ENCODE peak calls at places on chromosomes 11 and 22, in six cellular contexts. U is IMR-90, B is Peyer's patch, G is prostate gland, Z is endothelial cell of umbilical vein, Q is tibial nerve. D is an unnamed sample.

GRCh38 chr22:50207383-50208031 is 6.7 kb downstream of the SELENOO start:
- DNase-seq in U (no peak), B (no peak), G (no peak), Z (peak), Q (no peak), D (peak)

GRCh38 chr11:17508306-17508705 is 31.7 kb upstream of the ABCC8 start:
- DNase-seq in U (no peak), B (no peak), G (no peak), Z (no peak), Q (no peak), D (no peak)

GRCh38 chr22:30031764-30032468 is 48.3 kb upstream of the HORMAD2 start:
- DNase-seq in U (no peak), B (no peak), G (no peak), Z (no peak), Q (no peak), D (no peak)

GRCh38 chr11:98862169-98862568 is 158.6 kb upstream of the CNTN5 start:
- DNase-seq in U (no peak), B (no peak), G (no peak), Z (no peak), Q (no peak), D (no peak)

GRCh38 chr11:35077709-35078695 is 61.0 kb upstream of the CD44 start:
- DNase-seq in U (peak), B (peak), G (no peak), Z (peak), Q (no peak), D (no peak)

GRCh38 chr11:131671764-131672163 is 301.3 kb downstream of the NTM start:
- DNase-seq in U (no peak), B (no peak), G (no peak), Z (no peak), Q (no peak), D (no peak)

GRCh38 chr11:76067099-76067498 is 139.2 kb downstream of the WNT11 start:
- DNase-seq in U (peak), B (no peak), G (no peak), Z (no peak), Q (no peak), D (no peak)

GRCh38 chr11:13011366-13012036 is 2.4 kb downstream of the RASSF10 start:
- DNase-seq in U (no peak), B (no peak), G (no peak), Z (no peak), Q (no peak), D (no peak)

GRCh38 chr11:80462211-80462610 is 1021.4 kb upstream of the TENM4 start:
- DNase-seq in U (no peak), B (no peak), G (no peak), Z (no peak), Q (no peak), D (no peak)

GRCh38 chr11:118572914-118573550 is 823 bp downstream of the ARCN1 start:
- DNase-seq in U (peak), B (no peak), G (peak), Z (peak), Q (no peak), D (no peak)

GRCh38 chr22:36383110-36383581 is 4.6 kb downstream of the MYH9 start:
- DNase-seq in U (peak), B (peak), G (no peak), Z (peak), Q (no peak), D (no peak)

GRCh38 chr22:44344407-44344806 is 31.7 kb upstream of the SHISAL1 start:
- DNase-seq in U (no peak), B (no peak), G (no peak), Z (no peak), Q (no peak), D (no peak)

GRCh38 chr11:18265949-18266348 is at the start of gene SAA1:
- DNase-seq in U (no peak), B (no peak), G (peak), Z (no peak), Q (no peak), D (no peak)

GRCh38 chr22:17912942-17913704 is 111.2 kb downstream of the MICAL3 start:
- DNase-seq in U (no peak), B (peak), G (no peak), Z (no peak), Q (no peak), D (no peak)

GRCh38 chr11:6315811-6316425 is 4.4 kb downstream of the CAVIN3 start:
- DNase-seq in U (peak), B (peak), G (peak), Z (peak), Q (peak), D (peak)

GRCh38 chr11:119341222-119342022 is 739 bp upstream of the C1QTNF5 start:
- DNase-seq in U (no peak), B (no peak), G (no peak), Z (no peak), Q (no peak), D (no peak)

GRCh38 chr11:128302425-128303186 is 284.8 kb downstream of the ETS1 start:
- DNase-seq in U (no peak), B (peak), G (no peak), Z (no peak), Q (no peak), D (no peak)

GRCh38 chr11:130166457-130166784 is 6.8 kb downstream of the ST14 start:
- DNase-seq in U (peak), B (peak), G (no peak), Z (peak), Q (no peak), D (peak)

GRCh38 chr11:4197112-4197511 is 102.5 kb downstream of the RRM1 start:
- DNase-seq in U (no peak), B (no peak), G (no peak), Z (no peak), Q (no peak), D (no peak)

GRCh38 chr11:615453-616319 is at the start of gene IRF7:
- DNase-seq in U (peak), B (peak), G (peak), Z (peak), Q (peak), D (peak)

GRCh38 chr22:44975444-44976262 is 34.2 kb downstream of the PHF21B start:
- DNase-seq in U (peak), B (peak), G (peak), Z (peak), Q (peak), D (peak)

GRCh38 chr22:48979482-48979881 is 848.2 kb downstream of the BRD1 start:
- DNase-seq in U (no peak), B (no peak), G (no peak), Z (no peak), Q (no peak), D (no peak)

GRCh38 chr11:73429121-73429740 is 53.0 kb downstream of the RELT start:
- DNase-seq in U (peak), B (no peak), G (no peak), Z (peak), Q (no peak), D (no peak)

GRCh38 chr11:113457784-113458183 is 17.4 kb downstream of the DRD2 start:
- DNase-seq in U (no peak), B (no peak), G (no peak), Z (no peak), Q (no peak), D (no peak)

GRCh38 chr22:29128891-29129643 is 56.2 kb downstream of the KREMEN1 start:
- DNase-seq in U (peak), B (peak), G (no peak), Z (no peak), Q (no peak), D (no peak)

GRCh38 chr22:34902335-34902734 is 163.6 kb upstream of the ISX start:
- DNase-seq in U (no peak), B (no peak), G (no peak), Z (no peak), Q (no peak), D (no peak)

DNA sequence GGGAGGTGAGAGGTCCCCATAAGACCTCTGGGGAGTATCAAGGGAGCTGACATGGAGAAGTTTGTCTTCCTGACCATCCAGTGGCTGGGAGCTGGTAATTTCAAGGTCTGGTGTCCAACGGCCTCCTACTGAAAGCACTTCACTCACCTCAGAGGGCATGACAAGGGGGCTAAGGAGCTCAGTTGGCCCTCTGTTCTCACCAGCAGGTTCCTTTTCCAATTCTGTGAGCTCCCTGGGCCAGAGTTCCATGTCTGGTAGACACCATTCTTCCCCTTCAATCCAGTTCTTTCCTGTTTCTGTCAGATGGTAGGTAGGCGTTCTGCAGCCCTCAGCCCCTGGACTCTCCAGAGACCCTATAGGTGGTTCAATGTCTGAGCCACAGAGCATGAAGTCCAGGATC is 3.1 kb downstream of the SELENOH start:
- DNase-seq in U (no peak), B (no peak), G (no peak), Z (no peak), Q (no peak), D (no peak)
- TF ChIP-seq POLR2A in U (no peak), B (no peak), G (no peak), Z (no peak), Q (no peak), D (no peak)

DNA sequence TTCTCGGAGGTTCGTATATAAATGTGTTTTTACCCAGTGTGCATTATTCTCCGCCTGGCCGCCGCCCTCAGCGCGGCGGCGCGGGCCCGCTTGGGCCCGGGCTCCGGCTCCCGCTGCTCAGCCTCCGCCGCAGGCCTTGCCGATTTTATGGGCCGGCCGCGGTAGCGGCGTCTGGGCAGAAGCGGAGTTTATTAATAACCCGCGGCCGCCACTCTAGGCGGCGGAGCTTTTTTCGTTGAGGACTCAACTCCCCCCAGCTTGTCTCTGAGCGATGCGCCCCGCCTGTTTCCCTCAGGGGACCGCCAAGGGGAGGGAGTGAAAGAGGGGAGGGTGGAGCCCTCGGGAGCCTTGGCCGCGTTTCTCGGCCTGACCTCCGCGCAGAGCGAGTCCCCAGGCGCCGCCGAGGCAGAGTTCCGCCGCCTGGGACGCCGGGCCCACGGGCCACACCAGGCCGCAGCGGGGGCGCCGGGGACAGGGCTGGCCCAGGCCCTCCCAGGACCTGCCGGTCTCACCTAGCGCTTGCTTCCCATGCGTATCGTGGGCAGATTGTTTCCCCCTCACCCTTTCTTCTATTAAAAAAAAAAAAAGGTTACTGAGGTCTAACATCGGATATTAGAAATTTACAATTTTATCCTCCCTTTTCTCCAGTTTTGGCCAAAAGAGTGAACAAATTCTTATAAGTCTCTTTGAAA is 402 bp downstream of the ZNF143 start:
- DNase-seq in U (peak), B (peak), G (peak), Z (peak), Q (peak), D (peak)
- TF ChIP-seq CTCF in U (no peak), B (no peak), G (no peak), Z (no peak), Q (peak), D (no peak)

GRCh38 chr11:65214212-65214845 is 32.6 kb downstream of the CAPN1 start:
- DNase-seq in U (no peak), B (peak), G (no peak), Z (no peak), Q (no peak), D (no peak)
- TF ChIP-seq POLR2A in U (no peak), B (no peak), G (no peak), Z (no peak), Q (no peak), D (no peak)

GRCh38 chr11:87425943-87426342 is 388.2 kb downstream of the TMEM135 start:
- DNase-seq in U (peak), B (no peak), G (no peak), Z (no peak), Q (no peak), D (no peak)
- TF ChIP-seq CTCF in U (no peak), B (no peak), G (no peak), Z (no peak), Q (no peak), D (no peak)

DNA sequence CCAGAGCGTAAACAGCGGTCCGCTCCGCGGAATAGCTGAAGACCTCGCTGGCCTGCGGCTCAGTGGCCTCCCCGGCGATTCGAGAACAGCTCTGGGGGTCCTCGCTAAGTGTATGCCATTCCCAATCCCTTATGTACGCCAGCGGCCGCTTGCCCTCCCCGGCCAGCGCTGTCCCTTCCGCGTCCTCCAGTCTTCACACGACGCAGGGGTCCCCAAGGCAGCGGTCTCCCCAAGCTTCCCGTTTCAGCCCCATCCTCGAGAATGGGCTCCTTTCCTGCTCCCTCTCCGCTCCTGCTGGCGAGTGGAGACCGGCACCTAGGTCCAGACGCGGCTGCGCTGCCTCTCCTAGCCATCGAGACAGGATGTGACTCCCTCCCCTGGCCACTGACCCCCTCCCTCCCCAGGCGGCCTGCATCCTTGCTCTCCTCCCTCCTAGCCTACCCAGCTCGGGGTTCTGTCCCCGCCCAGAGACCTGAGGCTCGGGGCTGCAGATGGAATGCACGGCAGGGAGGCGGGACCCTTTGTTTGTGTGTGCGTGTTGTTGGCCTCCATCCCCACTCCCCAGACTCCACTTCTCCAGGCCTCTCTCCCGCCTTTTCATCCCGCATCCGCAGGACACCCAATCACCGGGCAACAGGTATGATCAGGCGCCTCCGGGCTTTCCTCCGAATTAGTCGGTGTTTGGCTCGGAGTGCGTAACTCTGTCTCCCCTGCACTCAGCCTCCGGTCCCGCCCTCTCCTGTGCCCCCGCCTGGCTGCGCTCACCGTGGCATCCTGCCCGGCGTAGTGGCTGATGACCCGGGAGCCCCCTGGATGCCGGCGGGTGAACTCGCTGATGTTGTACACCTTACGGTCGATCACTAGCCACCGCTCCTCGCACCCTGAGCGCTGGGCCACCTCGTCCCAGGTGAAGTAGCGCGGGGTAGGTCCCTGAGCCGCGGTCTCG is 740 bp downstream of the FADS1 start:
- DNase-seq in U (peak), B (peak), G (peak), Z (peak), Q (peak), D (peak)
- TF ChIP-seq POLR2A in U (peak), B (no peak), G (no peak), Z (peak), Q (peak), D (no peak)

DNA sequence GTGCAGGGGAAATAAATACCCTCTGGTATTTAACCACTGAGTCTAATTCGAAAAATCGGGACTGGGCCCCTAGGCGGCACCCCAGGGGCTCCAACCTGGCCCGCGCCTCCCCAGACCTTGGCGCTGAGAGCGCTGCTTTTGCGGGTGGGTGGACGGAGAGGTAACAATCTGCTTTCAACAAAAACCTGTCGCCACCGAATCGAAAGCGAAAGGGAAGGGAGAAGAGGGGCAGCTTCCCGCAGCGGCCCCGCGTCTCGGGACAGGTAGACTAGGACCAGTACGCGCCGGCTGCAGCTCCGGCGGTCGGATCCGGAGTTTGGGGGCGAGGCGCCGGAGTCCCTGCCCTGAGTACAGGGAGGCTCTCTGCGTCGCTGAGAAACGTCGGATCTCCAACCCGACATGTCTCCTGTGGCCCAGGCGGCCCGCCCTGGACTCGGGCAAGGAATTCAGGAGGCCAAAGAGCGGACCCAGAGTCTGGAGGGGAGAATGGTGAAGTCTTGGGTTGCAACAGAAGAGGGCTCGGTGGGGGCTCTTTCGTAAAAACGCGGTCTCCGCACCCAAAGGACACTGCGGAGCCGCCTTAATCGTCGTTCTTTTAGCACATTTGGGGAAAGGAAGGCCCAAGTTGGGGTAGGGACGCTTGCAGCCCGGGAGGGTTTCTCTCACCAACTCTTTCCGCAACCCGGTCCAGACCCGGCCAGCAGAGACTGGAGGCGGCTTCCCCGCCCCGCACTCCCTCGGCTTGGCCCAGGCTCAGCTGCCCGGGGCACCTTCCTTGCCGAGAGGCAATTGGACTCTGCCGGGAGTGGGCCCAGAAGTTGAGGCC is 4.1 kb downstream of the ALX4 start:
- DNase-seq in U (no peak), B (peak), G (no peak), Z (peak), Q (no peak), D (no peak)
- TF ChIP-seq CTCF in U (no peak), B (no peak), G (no peak), Z (no peak), Q (no peak), D (no peak)

DNA sequence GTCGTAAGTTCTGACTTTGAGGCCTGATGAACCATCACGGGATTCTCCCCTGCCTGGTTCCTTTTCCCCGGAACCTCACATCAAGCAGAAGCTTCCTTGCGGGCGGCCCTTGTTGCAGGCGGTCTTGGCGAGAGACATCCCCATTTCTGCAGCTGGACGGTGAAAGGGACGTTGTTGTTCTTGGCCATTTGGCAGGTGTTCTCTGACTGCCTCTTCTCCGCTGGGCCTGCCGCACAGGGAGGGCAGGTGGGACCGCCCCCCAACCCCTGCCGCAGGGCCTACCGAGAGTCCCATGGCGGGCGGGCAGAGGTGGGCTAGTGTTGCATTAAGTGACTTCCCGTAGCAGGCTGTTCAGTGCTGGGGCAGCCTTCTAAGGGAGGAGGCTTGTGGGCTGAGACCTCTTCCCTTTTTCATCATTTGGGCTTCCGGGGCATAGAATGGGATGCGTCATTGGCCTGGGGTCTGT is 26.9 kb upstream of the GRAMD4 start:
- DNase-seq in U (no peak), B (peak), G (no peak), Z (no peak), Q (peak), D (no peak)
- TF ChIP-seq POLR2A in U (no peak), B (no peak), G (no peak), Z (no peak), Q (no peak), D (no peak)